ENCODE peak calls at places on chromosomes 2 and 18, in six cellular contexts. G is GM06990; U is stimulated activated CD8-positive, alpha-beta memory T cell treated with anti-CD3 and anti-CD28 coated beads, Interleukin-7, amount 100 ng/mL, for 1 hour; T is MV-4-11; K is fibroblast of gingiva; I is activated T-helper 9 cell treated with anti-CD3 and anti-CD28 coated beads, Interleukin-2, amount 50 U/mL, for 16 hours. M is an unnamed sample.
A peak's percentile ranks its signal among the peaks of the same experiment; 100 is the strongest.

GRCh38 chr2:191488135-191488534 is 189.8 kb upstream of the NABP1 start:
- DNase-seq in G (no peak), U (no peak), T (peak; percentile 13), K (no peak), I (no peak), M (no peak)

GRCh38 chr2:101120124-101120996 is 30.8 kb downstream of the TBC1D8 start:
- DNase-seq in G (no peak), U (no peak), T (peak; percentile 65), K (peak; percentile 92), I (no peak), M (no peak)

GRCh38 chr2:100238471-100238870 is 83.8 kb downstream of the LONRF2 start:
- DNase-seq in G (no peak), U (no peak), T (no peak), K (no peak), I (no peak), M (no peak)

GRCh38 chr18:77019641-77020040 is 112.9 kb downstream of the MBP start:
- DNase-seq in G (no peak), U (no peak), T (no peak), K (no peak), I (no peak), M (no peak)

GRCh38 chr2:233424028-233424951 is 70.0 kb downstream of the DGKD start:
- DNase-seq in G (no peak), U (no peak), T (no peak), K (no peak), I (no peak), M (no peak)

GRCh38 chr2:19176172-19176852 is 182.1 kb downstream of the OSR1 start:
- DNase-seq in G (no peak), U (no peak), T (no peak), K (peak; percentile 22), I (no peak), M (no peak)

GRCh38 chr18:68735498-68736343 is 20.8 kb upstream of the TMX3 start:
- DNase-seq in G (no peak), U (no peak), T (peak; percentile 28), K (peak; percentile 72), I (no peak), M (no peak)

GRCh38 chr2:238988105-238988504 is 140.2 kb downstream of the TWIST2 start:
- DNase-seq in G (no peak), U (no peak), T (no peak), K (no peak), I (no peak), M (no peak)

GRCh38 chr2:149908731-149909690 is 321.4 kb upstream of the MMADHC start:
- DNase-seq in G (no peak), U (no peak), T (no peak), K (peak; percentile 58), I (no peak), M (no peak)

GRCh38 chr2:72142743-72143440 is 4.8 kb downstream of the CYP26B1 start:
- DNase-seq in G (no peak), U (no peak), T (peak; percentile 62), K (no peak), I (no peak), M (no peak)

GRCh38 chr2:199710551-199710950 is 140.4 kb downstream of the FTCDNL1 start:
- DNase-seq in G (no peak), U (no peak), T (no peak), K (no peak), I (no peak), M (no peak)

GRCh38 chr18:7980661-7981060 is 413.5 kb downstream of the PTPRM start:
- DNase-seq in G (no peak), U (no peak), T (no peak), K (peak; percentile 56), I (no peak), M (no peak)

GRCh38 chr2:109376115-109376514 is 237.7 kb downstream of the SEPTIN10 start:
- DNase-seq in G (no peak), U (no peak), T (no peak), K (no peak), I (no peak), M (no peak)

GRCh38 chr2:29113027-29113686 is 2.1 kb upstream of the CLIP4 start:
- DNase-seq in G (no peak), U (no peak), T (no peak), K (no peak), I (no peak), M (no peak)

GRCh38 chr2:61272421-61273070 is 110.6 kb downstream of the C2orf74 start:
- DNase-seq in G (no peak), U (no peak), T (peak; percentile 22), K (peak; percentile 22), I (no peak), M (no peak)

GRCh38 chr2:96208144-96209010 is at the start of gene STARD7:
- DNase-seq in G (peak; percentile 99), U (peak; percentile 92), T (peak; percentile 95), K (peak; percentile 99), I (peak; percentile 96), M (peak; percentile 95)

GRCh38 chr18:45686892-45687611 is 36.9 kb upstream of the SLC14A1 start:
- DNase-seq in G (peak; percentile 71), U (peak; percentile 23), T (peak; percentile 97), K (no peak), I (no peak), M (peak; percentile 32)

GRCh38 chr18:25289040-25289631 is 62.8 kb downstream of the ZNF521 start:
- DNase-seq in G (no peak), U (no peak), T (no peak), K (peak; percentile 96), I (no peak), M (no peak)

GRCh38 chr2:163401481-163401880 is 334.3 kb downstream of the FIGN start:
- DNase-seq in G (no peak), U (no peak), T (no peak), K (peak; percentile 36), I (no peak), M (no peak)

GRCh38 chr18:40133253-40133652 is 1821.8 kb upstream of the PIK3C3 start:
- DNase-seq in G (no peak), U (no peak), T (no peak), K (no peak), I (no peak), M (no peak)

GRCh38 chr2:98508690-98509054 is 64.0 kb downstream of the INPP4A start:
- DNase-seq in G (no peak), U (peak; percentile 15), T (peak; percentile 93), K (peak; percentile 16), I (peak; percentile 16), M (peak; percentile 12)

GRCh38 chr18:57668021-57668420 is 46.4 kb upstream of the NARS1 start:
- DNase-seq in G (no peak), U (no peak), T (no peak), K (no peak), I (no peak), M (no peak)

GRCh38 chr2:205776139-205776538 is 93.8 kb downstream of the NRP2 start:
- DNase-seq in G (peak; percentile 20), U (no peak), T (peak; percentile 39), K (no peak), I (no peak), M (no peak)

GRCh38 chr2:30661173-30662107 is 145.8 kb downstream of the CAPN13 start:
- DNase-seq in G (no peak), U (no peak), T (no peak), K (no peak), I (no peak), M (no peak)

GRCh38 chr2:235605999-235606715 is 112.3 kb downstream of the AGAP1 start:
- DNase-seq in G (no peak), U (no peak), T (no peak), K (peak; percentile 88), I (no peak), M (no peak)

M was measured in activated gamma-delta T cell treated with anti-CD3 and anti-CD28 coated beads, Interleukin-2, amount 50 U/mL, for 16 hours.